ENCODE peak calls at places on chromosomes 4 and X, in ten cellular contexts. D is sigmoid colon, P is HCT116, B is GM23338, U is K562, J is H1, C is endothelial cell of umbilical vein, A is Panc1, F is suprapubic skin, G is prostate gland. S is an unnamed sample.
A peak's percentile ranks its signal among the peaks of the same experiment; 100 is the strongest.

GRCh38 chr4:67549123-67549522 is 3.8 kb upstream of the CENPC start:
- DNase-seq in D (no peak), P (no peak), B (no peak), U (no peak), J (no peak), C (peak; percentile 59), A (no peak), F (no peak), G (no peak), S (no peak)

GRCh38 chr4:188971125-188971524 is 831.9 kb downstream of the TRIML1 start:
- DNase-seq in D (no peak), P (peak; percentile 13), B (peak; percentile 39), U (no peak), J (no peak), C (no peak), A (no peak), F (no peak), G (no peak), S (no peak)

GRCh38 chr4:163233321-163233720 is 66.6 kb upstream of the NAF1 start:
- DNase-seq in D (no peak), P (no peak), B (no peak), U (no peak), J (no peak), C (no peak), A (no peak), F (no peak), G (no peak), S (no peak)

GRCh38 chrX:19303216-19303880 is 40.4 kb upstream of the PDHA1 start:
- DNase-seq in D (peak; percentile 67), P (no peak), B (no peak), U (no peak), J (no peak), C (no peak), A (no peak), F (no peak), G (no peak), S (no peak)

GRCh38 chr4:146637853-146638800 is 566 bp upstream of the POU4F2 start:
- DNase-seq in D (no peak), P (no peak), B (peak; percentile 50), U (no peak), J (no peak), C (no peak), A (no peak), F (no peak), G (no peak), S (no peak)

GRCh38 chr4:147325566-147325965 is 155.3 kb upstream of the EDNRA start:
- DNase-seq in D (no peak), P (no peak), B (no peak), U (no peak), J (no peak), C (no peak), A (no peak), F (no peak), G (no peak), S (no peak)

GRCh38 chr4:85681194-85681803 is 206.3 kb downstream of the ARHGAP24 start:
- DNase-seq in D (peak; percentile 74), P (no peak), B (no peak), U (no peak), J (no peak), C (no peak), A (peak; percentile 53), F (no peak), G (no peak), S (peak; percentile 19)

GRCh38 chrX:8003147-8003883 is 76.1 kb upstream of the PNPLA4 start:
- DNase-seq in D (no peak), P (no peak), B (no peak), U (no peak), J (no peak), C (no peak), A (no peak), F (no peak), G (no peak), S (no peak)

GRCh38 chrX:56382278-56382677 is 150.1 kb downstream of the KLF8 start:
- DNase-seq in D (no peak), P (no peak), B (no peak), U (no peak), J (no peak), C (no peak), A (no peak), F (no peak), G (no peak), S (no peak)

GRCh38 chrX:18677140-18677834 is 5.4 kb upstream of the RS1 start:
- DNase-seq in D (no peak), P (no peak), B (no peak), U (peak; percentile 11), J (no peak), C (no peak), A (no peak), F (no peak), G (no peak), S (peak; percentile 13)

GRCh38 chr4:107931775-107932321 is 499 bp downstream of the CYP2U1 start:
- DNase-seq in D (peak; percentile 72), P (no peak), B (peak; percentile 22), U (no peak), J (no peak), C (no peak), A (no peak), F (peak; percentile 75), G (peak; percentile 8), S (no peak)

GRCh38 chrX:38666909-38667308 is 105.6 kb downstream of the TSPAN7 start:
- DNase-seq in D (no peak), P (no peak), B (no peak), U (no peak), J (no peak), C (no peak), A (no peak), F (no peak), G (no peak), S (no peak)

GRCh38 chr4:52038109-52038912 is at the start of gene SGCB:
- DNase-seq in D (peak; percentile 78), P (no peak), B (peak; percentile 71), U (peak; percentile 39), J (no peak), C (peak; percentile 42), A (no peak), F (peak; percentile 84), G (peak; percentile 53), S (peak; percentile 68)
- TF ChIP-seq POLR2AphosphoS5 in D (peak; percentile 21), P (peak; percentile 78), B (peak; percentile 66), U (no peak), J (peak; percentile 41), C (peak; percentile 75), A (no peak), F (no peak), G (no peak), S (no peak)

DNA sequence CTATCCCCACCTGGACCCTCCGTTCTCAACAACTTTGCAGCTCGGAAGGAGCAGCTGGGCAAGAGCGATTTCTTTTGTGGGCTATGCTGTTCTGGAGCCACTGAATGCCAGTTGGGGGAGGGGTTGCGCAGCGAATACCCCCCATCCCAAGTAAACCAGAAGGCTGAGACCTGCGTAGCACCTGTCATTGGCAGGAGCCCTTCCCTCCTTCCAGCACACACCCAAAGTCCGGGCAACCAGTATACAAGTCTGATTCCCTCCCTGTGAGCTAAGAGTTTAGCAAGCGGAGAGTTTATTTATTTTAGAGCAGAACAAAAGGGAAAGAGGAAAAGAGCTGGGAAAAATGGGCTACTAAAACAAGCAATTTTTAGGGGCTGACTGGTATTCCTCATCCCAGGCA is 544 bp downstream of the TMEM35A start:
- DNase-seq in D (no peak), P (no peak), B (peak; percentile 17), U (no peak), J (no peak), C (peak; percentile 14), A (no peak), F (no peak), G (no peak), S (no peak)
- H3K4me3 ChIP-seq in D (peak overlapping the region; percentile 60), P (no peak overlapping the region), B (peak overlapping the region; percentile 80), U (no peak overlapping the region), J (peak overlapping the region; percentile 72), C (peak overlapping the region; percentile 57), A (peak overlapping the region; percentile 23), F (peak overlapping the region; percentile 33), G (peak overlapping the region; percentile 10), S (peak overlapping the region; percentile 33)

GRCh38 chrX:24207826-24208225 is 58.3 kb downstream of the ZFX start:
- DNase-seq in D (no peak), P (no peak), B (no peak), U (no peak), J (no peak), C (no peak), A (no peak), F (no peak), G (no peak), S (no peak)

GRCh38 chrX:24204958-24205357 is 55.4 kb downstream of the ZFX start:
- DNase-seq in D (no peak), P (no peak), B (no peak), U (no peak), J (no peak), C (no peak), A (no peak), F (no peak), G (no peak), S (no peak)

GRCh38 chrX:24204331-24204730 is 54.8 kb downstream of the ZFX start:
- DNase-seq in D (no peak), P (no peak), B (no peak), U (no peak), J (no peak), C (no peak), A (no peak), F (no peak), G (no peak), S (no peak)

GRCh38 chrX:24210190-24210589 is 60.7 kb downstream of the ZFX start:
- DNase-seq in D (no peak), P (no peak), B (no peak), U (no peak), J (no peak), C (no peak), A (no peak), F (no peak), G (no peak), S (no peak)

DNA sequence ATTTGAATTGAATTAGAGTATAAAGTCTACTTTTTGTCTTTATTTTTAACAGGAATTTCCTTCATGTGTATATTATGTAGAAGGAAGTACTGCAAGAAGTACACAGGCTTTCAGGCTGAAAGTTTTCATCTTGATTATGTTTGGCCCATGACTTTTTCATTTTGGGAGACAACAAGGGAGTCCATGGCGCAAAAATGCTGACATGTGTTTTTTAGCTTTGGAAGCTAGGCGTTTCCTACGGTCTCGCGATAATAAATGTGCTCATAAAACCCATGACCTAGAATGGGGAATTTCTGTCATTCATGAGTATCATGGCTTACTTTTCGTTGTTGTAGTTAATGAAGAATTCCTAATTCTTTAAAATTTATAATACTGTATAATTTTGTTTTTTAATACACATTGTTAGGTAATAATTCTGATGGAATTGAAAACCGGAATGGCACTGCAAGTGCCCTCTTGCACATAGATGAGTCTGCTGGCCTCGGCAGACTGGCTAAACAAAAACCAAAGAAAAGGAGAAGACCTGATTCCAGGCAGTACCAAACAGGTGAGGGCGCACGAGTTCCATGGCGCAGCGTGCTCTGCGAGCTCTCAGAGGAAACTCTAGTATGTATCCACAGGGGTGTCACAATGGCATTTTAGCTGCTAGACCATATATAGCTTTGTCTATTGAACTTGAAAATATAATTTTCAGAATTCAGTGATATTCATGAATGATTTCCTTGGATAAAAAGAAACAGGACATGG is 59.1 kb downstream of the ZFX start:
- DNase-seq in D (no peak), P (no peak), B (no peak), U (no peak), J (no peak), C (no peak), A (no peak), F (no peak), G (no peak), S (no peak)
- H3K36me3 ChIP-seq in D (no peaks in the 10 kb centered on the region), P (no peaks in the 10 kb centered on the region), B (no peaks in the 10 kb centered on the region), U (peaks cover 62% of the 10 kb centered on the region), J (peaks cover 3% of the 10 kb centered on the region), C (peaks cover 10% of the 10 kb centered on the region), A (peaks cover 15% of the 10 kb centered on the region), F (peaks cover 26% of the 10 kb centered on the region), G (no peaks in the 10 kb centered on the region), S (no peaks in the 10 kb centered on the region)

GRCh38 chr4:6549890-6550620 is 24.9 kb upstream of the MAN2B2 start:
- DNase-seq in D (no peak), P (no peak), B (no peak), U (no peak), J (no peak), C (no peak), A (no peak), F (no peak), G (no peak), S (no peak)
- TF ChIP-seq POLR2AphosphoS5 in D (no peak), P (no peak), B (no peak), U (no peak), J (no peak), C (no peak), A (no peak), F (no peak), G (no peak), S (no peak)